ENCODE peak calls at places on chromosomes 5 and 9, in five cellular contexts. U is hepatocyte, M is fibroblast of the aortic adventitia, W is kidney epithelial cell, Z is Peyer's patch. V is an unnamed sample.
A peak's percentile ranks its signal among the peaks of the same experiment; 100 is the strongest.

GRCh38 chr9:27672730-27673129 is 99.4 kb upstream of the C9orf72 start:
- DNase-seq in Z (no peak), W (no peak), U (no peak), M (no peak), V (no peak)

GRCh38 chr9:101063192-101063591 is 34.7 kb downstream of the PLPPR1 start:
- DNase-seq in M (no peak), U (no peak), W (no peak), Z (no peak), V (no peak)

GRCh38 chr9:250625-251024 is 36.0 kb downstream of the DOCK8 start:
- DNase-seq in Z (no peak), U (no peak), M (no peak), W (no peak), V (no peak)

GRCh38 chr5:136890431-136891148 is 525.2 kb upstream of the TRPC7 start:
- DNase-seq in M (no peak), U (no peak), W (no peak), Z (no peak), V (no peak)

GRCh38 chr5:116652903-116653302 is 78.3 kb upstream of the SEMA6A start:
- DNase-seq in W (no peak), U (no peak), M (no peak), Z (no peak), V (no peak)

GRCh38 chr5:142015781-142016533 is 3.1 kb upstream of the GNPDA1 start:
- DNase-seq in U (peak; percentile 22), W (peak; percentile 66), Z (peak; percentile 44), M (peak; percentile 40), V (no peak)

GRCh38 chr9:94156549-94157407 is 72.5 kb downstream of the PTPDC1 start:
- DNase-seq in Z (no peak), M (peak; percentile 78), U (peak; percentile 43), W (no peak), V (no peak)

GRCh38 chr5:65100846-65101678 is 332.3 kb downstream of the CWC27 start:
- DNase-seq in W (no peak), U (peak; percentile 80), Z (no peak), M (peak; percentile 92), V (no peak)

GRCh38 chr9:131096490-131097258 is at the start of gene AIF1L:
- DNase-seq in U (peak; percentile 53), Z (no peak), M (no peak), W (no peak), V (no peak)

GRCh38 chr5:118616281-118616680 is 372.1 kb downstream of the DTWD2 start:
- DNase-seq in M (no peak), Z (no peak), W (no peak), U (no peak), V (no peak)

DNA sequence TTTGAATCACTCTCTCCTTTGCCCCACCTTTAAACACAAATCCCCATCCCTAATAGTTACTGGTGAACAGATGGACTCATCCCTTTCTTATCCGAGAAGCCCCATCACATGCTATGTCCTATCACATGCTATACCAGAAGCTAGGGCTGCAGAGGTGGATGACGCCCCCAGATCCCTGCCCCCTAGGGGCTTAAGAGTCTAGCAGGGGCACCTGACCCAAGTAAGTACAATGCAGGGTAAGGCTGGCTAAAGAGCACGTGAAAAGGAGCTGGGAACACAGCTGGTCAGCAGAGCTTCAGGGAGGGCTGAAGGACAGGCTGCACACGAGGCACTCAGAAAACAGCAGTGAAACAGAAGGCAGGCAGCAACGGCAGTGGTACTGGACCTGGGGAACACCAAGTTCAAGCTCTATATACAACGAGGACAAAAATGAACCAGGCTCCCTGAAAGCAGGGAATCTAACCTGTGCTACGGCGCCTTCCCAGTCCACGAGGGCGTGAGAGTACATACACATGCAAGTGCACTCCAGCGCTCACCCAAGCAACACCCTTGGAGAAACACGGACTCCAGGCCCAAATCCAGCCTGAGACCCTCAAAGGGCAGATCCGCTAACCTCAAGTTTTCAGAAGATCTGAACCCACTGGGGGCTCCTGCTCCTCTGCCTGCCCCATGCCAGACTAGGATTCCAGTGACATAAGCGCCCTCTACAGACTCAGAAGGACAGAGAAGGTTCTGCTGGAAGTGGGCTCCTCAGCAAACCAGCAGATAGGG is 57.5 kb downstream of the PSMB7 start:
- DNase-seq in W (no peak), Z (no peak), M (no peak), U (no peak), V (no peak)
- TF ChIP-seq CTCF in W (no peak), Z (no peak), M (peak; percentile 2), U (no peak), V (no peak)

DNA sequence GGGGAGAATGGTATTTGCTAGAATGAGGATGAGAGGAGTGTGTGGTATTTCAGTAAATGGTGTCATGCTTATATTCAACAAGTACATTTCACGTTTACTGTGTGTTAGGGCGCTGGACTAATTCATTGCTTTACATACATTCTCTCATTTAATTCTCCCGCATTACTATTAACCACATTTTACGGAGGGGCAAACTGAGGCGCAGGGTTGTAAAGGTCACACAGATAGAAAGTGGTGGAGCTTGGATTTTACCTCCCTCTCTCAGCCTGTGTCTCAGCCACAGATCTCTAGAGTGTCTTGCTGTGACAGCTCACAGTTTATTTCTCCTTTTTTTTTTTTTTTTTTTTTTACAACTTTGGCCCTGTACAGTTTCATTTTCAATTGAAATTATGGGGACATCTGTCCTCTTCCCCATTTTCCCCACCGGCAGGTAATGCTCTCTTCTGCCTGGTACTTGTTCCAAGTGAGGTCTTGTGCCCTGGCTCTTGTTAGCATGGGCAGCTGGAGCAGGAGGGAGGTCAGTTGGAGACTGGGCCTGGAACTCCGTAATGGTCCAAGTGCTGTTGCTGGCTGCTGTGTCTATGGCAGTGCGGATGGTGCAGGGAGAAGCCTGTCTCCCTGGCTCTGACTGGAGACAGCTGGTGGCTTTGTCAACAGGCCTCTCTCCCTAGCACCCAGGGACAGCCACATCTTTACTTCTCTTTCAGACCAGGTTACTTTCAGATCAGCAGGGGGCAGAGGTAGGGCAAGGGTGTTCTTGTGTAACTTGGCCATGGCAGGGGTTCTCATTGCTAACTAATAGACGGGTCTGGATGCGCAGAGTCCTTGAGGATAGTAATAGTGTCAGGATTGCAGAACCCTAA is 20.5 kb upstream of the NDST1 start:
- DNase-seq in U (peak; percentile 56), M (peak; percentile 53), W (no peak), Z (peak; percentile 40), V (no peak)
- TF ChIP-seq CTCF in U (peak; percentile 30), M (peak; percentile 41), W (peak; percentile 22), Z (peak; percentile 40), V (no peak)

GRCh38 chr5:135833961-135834638 is 363 bp upstream of the SLC25A48 start:
- DNase-seq in Z (no peak), U (no peak), W (no peak), M (peak; percentile 29), V (no peak)

GRCh38 chr5:135832941-135833340 is 1.5 kb upstream of the SLC25A48 start:
- DNase-seq in U (no peak), M (no peak), Z (no peak), W (no peak), V (no peak)

GRCh38 chr5:135833521-135833920 is 942 bp upstream of the SLC25A48 start:
- DNase-seq in M (no peak), W (no peak), Z (no peak), U (no peak), V (no peak)

GRCh38 chr5:135835766-135836165 is 1.3 kb downstream of the SLC25A48 start:
- DNase-seq in M (no peak), U (no peak), Z (no peak), W (no peak), V (no peak)

DNA sequence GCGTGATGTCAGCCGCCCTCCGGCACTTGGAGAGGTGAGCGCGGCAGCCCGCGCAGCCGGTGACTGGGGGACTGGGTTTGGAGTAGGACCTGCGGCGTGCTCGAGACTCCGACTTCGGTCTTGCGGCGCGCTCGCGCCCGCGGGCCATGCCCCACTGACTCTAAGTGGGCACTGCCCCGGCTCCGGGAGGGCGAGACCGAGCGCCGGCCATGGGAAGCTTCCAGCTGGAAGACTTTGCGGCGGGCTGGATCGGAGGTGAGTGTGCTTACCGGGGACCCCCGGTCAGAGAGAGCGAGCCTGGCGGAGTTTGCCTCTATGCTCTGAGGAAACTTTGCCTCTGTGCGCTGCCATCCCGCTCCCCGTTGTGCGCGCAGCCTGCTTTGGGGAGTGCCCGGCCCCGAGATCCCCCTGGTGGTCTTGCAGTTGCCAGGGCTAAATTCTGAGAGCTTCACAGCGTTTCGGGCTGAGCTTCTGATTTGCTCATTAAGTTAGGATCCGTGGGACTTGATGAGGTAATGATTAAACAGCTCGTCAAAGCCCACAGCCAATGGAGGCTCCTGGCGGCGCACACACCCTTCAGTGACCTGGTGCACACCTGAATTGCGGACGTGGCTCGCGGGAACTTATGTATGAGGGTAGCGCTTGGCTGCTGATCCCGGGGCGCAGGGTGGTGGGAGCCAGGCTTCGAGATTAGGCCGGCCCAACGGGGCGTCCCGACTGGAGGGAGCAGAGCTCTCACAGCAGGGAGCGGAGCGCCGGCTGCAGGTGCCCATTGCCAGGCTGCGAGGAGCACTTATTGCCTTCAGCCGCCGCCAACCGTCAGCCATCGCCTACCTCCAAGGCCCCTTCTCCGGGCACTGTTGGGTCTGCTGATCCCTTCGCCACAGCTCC is at the start of gene SLC25A48:
- DNase-seq in M (no peak), W (no peak), U (peak; percentile 86), Z (no peak), V (no peak)
- TF ChIP-seq CTCF in M (no peak), W (no peak), U (peak; percentile 61), Z (peak; percentile 82), V (no peak)

GRCh38 chr9:132711846-132712245 is 41.6 kb downstream of the GTF3C4 start:
- DNase-seq in U (no peak), W (no peak), Z (no peak), M (no peak), V (no peak)
- TF ChIP-seq CTCF in U (no peak), W (no peak), Z (no peak), M (no peak), V (no peak)

DNA sequence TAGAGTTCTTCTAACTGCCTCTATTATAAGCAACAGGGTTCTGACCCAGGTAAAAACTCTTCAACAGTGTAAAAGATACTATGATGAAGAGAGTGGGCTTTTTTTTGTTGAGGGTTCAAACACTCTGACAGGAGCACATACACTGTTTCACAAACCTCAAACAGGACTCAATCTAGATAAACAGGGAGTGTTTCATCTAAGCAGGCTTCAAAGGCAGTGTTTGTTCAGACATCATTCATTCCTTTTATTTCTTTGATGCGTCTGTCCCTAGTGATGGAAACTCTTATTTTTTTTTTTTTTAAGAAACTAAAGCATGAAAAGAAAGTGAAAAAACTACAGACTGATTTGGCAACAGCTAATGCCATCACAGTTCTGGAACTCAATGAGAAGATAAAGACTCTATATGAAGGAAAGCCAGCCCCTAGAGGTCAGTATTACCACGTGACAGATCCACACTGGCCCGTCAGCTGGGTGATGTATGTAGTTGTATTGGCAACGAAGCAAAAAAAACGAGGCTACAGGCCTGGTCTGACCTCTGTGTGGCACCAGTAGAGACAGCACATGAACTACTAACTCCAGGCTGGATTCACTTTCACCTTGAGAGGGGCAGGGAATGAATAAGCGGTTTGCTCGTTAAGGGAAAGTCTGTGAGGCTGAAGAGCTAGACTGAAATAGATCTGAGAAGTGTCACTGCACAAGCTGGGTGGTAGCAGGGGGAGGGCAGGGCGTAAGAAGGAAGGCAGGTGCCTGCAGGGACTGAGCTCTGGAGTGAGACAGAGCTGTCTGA is 172.2 kb downstream of the CCDC192 start:
- DNase-seq in Z (peak; percentile 24), U (peak; percentile 82), W (peak; percentile 67), M (peak; percentile 75), V (no peak)
- TF ChIP-seq CTCF in Z (peak; percentile 44), U (peak; percentile 42), W (peak; percentile 8), M (peak; percentile 4), V (no peak)

GRCh38 chr5:113090336-113091106 is 113.9 kb downstream of the DCP2 start:
- DNase-seq in U (no peak), Z (no peak), M (peak; percentile 74), W (no peak), V (no peak)
- TF ChIP-seq CTCF in U (no peak), Z (no peak), M (no peak), W (no peak), V (no peak)

V was measured in natural killer cell.